ENCODE peak calls at places on chromosomes 5 and 9, in seven cellular contexts. B, F, C, N, R, Y and K are unnamed samples.

GRCh38 chr5:149940077-149940574 is 4.5 kb downstream of the PDE6A start:
- DNase-seq in F (no peak), N (peak; percentile 55), B (no peak), C (no peak), Y (no peak), R (no peak), K (peak; percentile 18)

GRCh38 chr9:135771401-135772051 is 69.5 kb downstream of the KCNT1 start:
- DNase-seq in B (no peak), C (no peak), Y (no peak), R (no peak), N (no peak), F (no peak), K (no peak)

GRCh38 chr9:80208662-80209061 is 636.9 kb downstream of the TLE4 start:
- DNase-seq in B (no peak), F (no peak), Y (no peak), N (no peak), C (no peak), R (no peak), K (no peak)

GRCh38 chr5:67178085-67178484 is 18.5 kb downstream of the CD180 start:
- DNase-seq in Y (no peak), R (no peak), N (no peak), F (peak; percentile 10), B (no peak), C (no peak), K (no peak)

GRCh38 chr5:175800656-175801081 is 70.7 kb upstream of the CPLX2 start:
- DNase-seq in N (no peak), R (no peak), Y (no peak), C (no peak), F (peak; percentile 45), B (no peak), K (no peak)

GRCh38 chr9:78436873-78437272 is 139.9 kb downstream of the PSAT1 start:
- DNase-seq in B (no peak), Y (no peak), C (no peak), F (no peak), N (no peak), R (no peak), K (no peak)

GRCh38 chr9:108270041-108270440 is 585.7 kb downstream of the ACTL7B start:
- DNase-seq in B (no peak), F (peak; percentile 38), Y (no peak), R (no peak), C (no peak), N (peak; percentile 28), K (peak; percentile 40)

GRCh38 chr5:181237758-181238385 is 5.8 kb downstream of the RACK1 start:
- DNase-seq in Y (no peak), N (no peak), R (no peak), F (no peak), B (no peak), C (no peak), K (no peak)

GRCh38 chr5:156479864-156480263 is 152.9 kb downstream of the SGCD start:
- DNase-seq in Y (no peak), F (peak; percentile 92), C (no peak), R (no peak), B (peak; percentile 35), N (peak; percentile 9), K (peak; percentile 84)

GRCh38 chr9:75089369-75089766 is 1.1 kb downstream of the OSTF1 start:
- DNase-seq in Y (no peak), B (no peak), C (no peak), N (no peak), R (no peak), F (no peak), K (peak; percentile 14)
- H3K4me2 ChIP-seq in Y (peak overlapping the region; percentile 74), B (peak overlapping the region; percentile 77), C (peak overlapping the region; percentile 85), N (peak overlapping the region; percentile 64), R (peak overlapping the region; percentile 99), F (peak overlapping the region; percentile 69), K (peak overlapping the region; percentile 91)

GRCh38 chr5:125137535-125137934 is 391.1 kb upstream of the ZNF608 start:
- DNase-seq in C (no peak), B (no peak), N (no peak), F (no peak), R (no peak), Y (no peak), K (no peak)

GRCh38 chr5:125139590-125139989 is 393.2 kb upstream of the ZNF608 start:
- DNase-seq in N (no peak), R (no peak), B (no peak), C (no peak), F (no peak), Y (no peak), K (no peak)

GRCh38 chr5:125140855-125141254 is 394.4 kb upstream of the ZNF608 start:
- DNase-seq in C (no peak), B (no peak), Y (no peak), N (no peak), R (no peak), F (peak; percentile 93), K (peak; percentile 96)

GRCh38 chr5:125142439-125142838 is 396.0 kb upstream of the ZNF608 start:
- DNase-seq in F (peak; percentile 42), C (no peak), B (no peak), N (no peak), R (no peak), Y (no peak), K (no peak)

GRCh38 chr5:125140220-125140619 is 393.8 kb upstream of the ZNF608 start:
- DNase-seq in N (no peak), R (no peak), F (peak; percentile 45), B (no peak), C (no peak), Y (no peak), K (peak; percentile 59)
- H2BK120ac ChIP-seq in N (no peak overlapping the region), R (no peak overlapping the region), F (peak overlapping the region; percentile 79), B (no peak overlapping the region), C (no peak overlapping the region), Y (no peak overlapping the region), K (no peak overlapping the region)

DNA sequence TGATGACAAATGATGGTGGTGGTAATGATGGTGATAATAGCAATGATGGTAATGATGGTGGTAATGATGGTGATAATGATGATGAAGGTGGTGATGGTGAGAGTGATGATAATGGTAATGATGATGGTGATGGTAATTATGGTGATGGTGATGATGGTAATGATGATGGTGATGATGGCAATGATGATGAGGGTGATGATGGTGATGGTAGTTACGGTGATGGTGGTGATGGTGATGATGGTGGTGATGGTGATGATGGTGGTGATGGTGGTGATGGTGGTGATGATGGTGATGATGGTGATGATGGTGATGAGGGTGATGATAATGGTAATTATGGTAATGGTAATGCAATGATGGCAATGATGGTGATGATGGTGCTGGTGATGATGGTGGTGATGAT is 91.1 kb downstream of the DAP start:
- DNase-seq in N (no peak), F (no peak), R (no peak), C (no peak), B (no peak), Y (no peak), K (no peak)
- H4K8ac ChIP-seq in N (no peak overlapping the region), F (no peak overlapping the region), R (no peak overlapping the region), C (no peak overlapping the region), B (no peak overlapping the region), Y (no peak overlapping the region), K (no peak overlapping the region)

DNA sequence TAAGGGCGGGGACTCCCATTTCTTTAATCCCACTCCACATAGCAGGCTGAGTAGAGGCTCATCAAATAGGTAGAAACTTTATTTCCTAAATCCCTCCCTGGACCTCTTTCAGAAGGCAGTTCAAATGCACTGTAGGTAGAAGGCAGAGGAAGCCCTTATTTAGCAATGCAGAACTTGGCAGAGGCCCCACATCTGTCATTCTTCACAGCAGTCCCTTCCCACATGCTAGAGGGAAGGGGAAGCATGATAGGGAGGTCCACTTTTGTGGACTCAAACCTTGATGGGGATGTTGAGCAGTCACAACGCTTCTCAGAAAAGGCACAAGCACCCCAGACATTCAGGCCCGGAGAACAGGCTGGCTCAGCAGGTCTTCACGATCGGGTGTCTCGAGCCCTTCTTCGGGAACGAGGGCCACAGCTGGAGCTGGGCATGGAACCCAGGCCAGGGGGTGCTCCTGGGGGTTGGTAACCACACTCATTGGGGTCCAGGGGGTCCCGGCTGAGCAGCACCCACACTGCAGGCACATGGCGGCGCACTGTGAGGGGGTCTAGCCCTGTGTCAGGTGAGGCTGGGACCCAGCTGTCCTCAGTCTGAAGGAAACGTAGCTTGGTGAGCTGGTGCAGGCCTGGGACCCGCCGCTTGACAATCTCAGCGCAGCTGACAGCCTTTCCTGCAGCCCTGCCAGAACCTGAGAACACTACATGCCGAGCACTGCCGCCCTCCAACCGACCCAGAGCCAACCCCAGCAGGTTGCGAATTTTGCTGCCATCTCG is 1.3 kb downstream of the RPP25L start:
- DNase-seq in N (no peak), R (peak; percentile 30), Y (no peak), B (no peak), C (no peak), F (no peak), K (no peak)
- H3K4me2 ChIP-seq in N (no peak overlapping the region), R (peak overlapping the region; percentile 86), Y (peak overlapping the region; percentile 80), B (no peak overlapping the region), C (peak overlapping the region; percentile 94), F (peak overlapping the region; percentile 87), K (no peak overlapping the region)

GRCh38 chr5:115857621-115858349 is 16.1 kb downstream of the AP3S1 start:
- DNase-seq in Y (no peak), F (peak; percentile 35), B (peak; percentile 48), R (no peak), N (no peak), C (no peak), K (peak; percentile 33)

GRCh38 chr5:115855959-115856358 is 14.2 kb downstream of the AP3S1 start:
- DNase-seq in N (no peak), R (no peak), F (peak; percentile 24), C (no peak), B (no peak), Y (no peak), K (no peak)

GRCh38 chr5:115856936-115857524 is 15.3 kb downstream of the AP3S1 start:
- DNase-seq in R (no peak), F (no peak), B (no peak), Y (no peak), C (no peak), N (no peak), K (no peak)

GRCh38 chr5:115859378-115859777 is 17.6 kb downstream of the AP3S1 start:
- DNase-seq in Y (no peak), C (no peak), R (no peak), N (no peak), B (no peak), F (no peak), K (no peak)

GRCh38 chr5:115858396-115858795 is 16.7 kb downstream of the AP3S1 start:
- DNase-seq in B (no peak), F (no peak), Y (no peak), R (no peak), N (no peak), C (no peak), K (no peak)
- H2BK120ac ChIP-seq in B (no peak overlapping the region), F (no peak overlapping the region), Y (no peak overlapping the region), R (no peak overlapping the region), N (no peak overlapping the region), C (no peak overlapping the region), K (no peak overlapping the region)

GRCh38 chr9:70413798-70414775 is at the start of gene KLF9:
- DNase-seq in Y (peak; percentile 77), C (peak; percentile 81), F (peak; percentile 97), B (peak; percentile 93), R (peak; percentile 92), N (peak; percentile 92), K (peak; percentile 99)

GRCh38 chr9:70412678-70413426 is 1.6 kb downstream of the KLF9 start:
- DNase-seq in N (peak; percentile 46), C (peak; percentile 59), Y (no peak), B (peak; percentile 22), F (peak; percentile 79), R (peak; percentile 29), K (peak; percentile 88)

GRCh38 chr9:70413427-70413797 is 1.0 kb downstream of the KLF9 start:
- DNase-seq in F (no peak), C (no peak), R (no peak), Y (no peak), N (no peak), B (peak; percentile 72), K (no peak)

GRCh38 chr9:70415476-70415875 is 1.0 kb upstream of the KLF9 start:
- DNase-seq in N (no peak), C (no peak), R (no peak), F (no peak), Y (no peak), B (no peak), K (no peak)

GRCh38 chr9:70415041-70415440 is 584 bp upstream of the KLF9 start:
- DNase-seq in R (no peak), F (no peak), B (no peak), N (no peak), C (no peak), Y (no peak), K (peak; percentile 21)
- H4K8ac ChIP-seq in R (no peak overlapping the region), F (no peak overlapping the region), B (no peak overlapping the region), N (no peak overlapping the region), C (no peak overlapping the region), Y (no peak overlapping the region), K (no peak overlapping the region)